ENCODE peak calls at places on chromosomes 11 and 22, in eight cellular contexts. F is glutamatergic neuron; E is fibroblast of pulmonary artery; M is AG10803; L is AG09319; C is B cell; Q is CD4-positive, alpha-beta T cell; D is H9. S is an unnamed sample.

GRCh38 chr11:28760676-28761390 is 652.6 kb downstream of the METTL15 start:
- DNase-seq in F (no peak), E (no peak), M (peak), L (no peak), C (no peak), Q (no peak), D (no peak), S (no peak)

GRCh38 chr22:28976588-28976987 is 85.0 kb downstream of the C22orf31 start:
- DNase-seq in F (no peak), E (peak), M (peak), L (no peak), C (no peak), Q (no peak), D (no peak), S (no peak)

GRCh38 chr11:16001899-16002426 is 354.4 kb downstream of the SOX6 start:
- DNase-seq in F (no peak), E (peak), M (peak), L (peak), C (no peak), Q (no peak), D (no peak), S (no peak)

GRCh38 chr11:88308576-88308975 is 29.0 kb downstream of the CTSC start:
- DNase-seq in F (no peak), E (no peak), M (no peak), L (no peak), C (no peak), Q (no peak), D (peak), S (no peak)

GRCh38 chr22:31133911-31134310 is 6.4 kb downstream of the PLA2G3 start:
- DNase-seq in F (no peak), E (no peak), M (no peak), L (no peak), C (no peak), Q (no peak), D (no peak), S (no peak)

GRCh38 chr11:995752-996420 is 40.6 kb downstream of the MUC6 start:
- DNase-seq in F (peak), E (peak), M (no peak), L (no peak), C (no peak), Q (no peak), D (no peak), S (no peak)

GRCh38 chr11:111939836-111940604 is 2.9 kb downstream of the DIXDC1 start:
- DNase-seq in F (no peak), E (peak), M (peak), L (peak), C (no peak), Q (no peak), D (no peak), S (no peak)

GRCh38 chr11:61914471-61915171 is 2.7 kb downstream of the RAB3IL1 start:
- DNase-seq in F (no peak), E (no peak), M (no peak), L (no peak), C (no peak), Q (no peak), D (no peak), S (no peak)

GRCh38 chr11:72091292-72091691 is 10.6 kb downstream of the LRRC51 start:
- DNase-seq in F (peak), E (peak), M (peak), L (no peak), C (peak), Q (peak), D (peak), S (peak)

GRCh38 chr22:33111491-33111890 is 53.3 kb upstream of the SYN3 start:
- DNase-seq in F (no peak), E (no peak), M (no peak), L (no peak), C (no peak), Q (no peak), D (no peak), S (no peak)

GRCh38 chr11:1476946-1477736 is 9.4 kb downstream of the MOB2 start:
- DNase-seq in F (no peak), E (no peak), M (no peak), L (no peak), C (no peak), Q (no peak), D (no peak), S (no peak)

GRCh38 chr11:63939351-63939920 is 634 bp downstream of the NAA40 start:
- DNase-seq in F (no peak), E (peak), M (no peak), L (no peak), C (no peak), Q (no peak), D (peak), S (no peak)

GRCh38 chr11:118259138-118259537 is 5.0 kb downstream of the MPZL2 start:
- DNase-seq in F (no peak), E (no peak), M (no peak), L (no peak), C (no peak), Q (no peak), D (no peak), S (no peak)

GRCh38 chr11:41498726-41499125 is 39.3 kb upstream of the LRRC4C start:
- DNase-seq in F (no peak), E (peak), M (no peak), L (no peak), C (no peak), Q (no peak), D (no peak), S (no peak)

GRCh38 chr22:29855611-29856181 is 17.6 kb upstream of the ASCC2 start:
- DNase-seq in F (no peak), E (no peak), M (no peak), L (no peak), C (no peak), Q (no peak), D (no peak), S (no peak)

GRCh38 chr11:57568330-57568766 is 876 bp upstream of the UBE2L6 start:
- DNase-seq in F (no peak), E (peak), M (peak), L (peak), C (no peak), Q (peak), D (peak), S (peak)

GRCh38 chr22:25747245-25747944 is 5.4 kb downstream of the MYO18B start:
- DNase-seq in F (no peak), E (peak), M (peak), L (peak), C (no peak), Q (no peak), D (no peak), S (no peak)

GRCh38 chr22:46079093-46079860 is 71.0 kb upstream of the PPARA start:
- DNase-seq in F (peak), E (no peak), M (no peak), L (no peak), C (no peak), Q (no peak), D (no peak), S (no peak)

GRCh38 chr11:76025068-76025467 is 181.2 kb downstream of the WNT11 start:
- DNase-seq in F (no peak), E (peak), M (peak), L (peak), C (no peak), Q (no peak), D (no peak), S (no peak)

GRCh38 chr22:19122752-19123492 is 710 bp upstream of the DGCR2 start:
- DNase-seq in F (peak), E (no peak), M (no peak), L (no peak), C (no peak), Q (no peak), D (no peak), S (no peak)

GRCh38 chr22:49728566-49729271 is 99.0 kb downstream of the BRD1 start:
- DNase-seq in F (no peak), E (no peak), M (no peak), L (no peak), C (no peak), Q (no peak), D (no peak), S (no peak)

GRCh38 chr22:23984430-23984829 is 4.5 kb downstream of the GSTT2 start:
- DNase-seq in F (no peak), E (peak), M (no peak), L (no peak), C (peak), Q (peak), D (no peak), S (no peak)

GRCh38 chr22:25346859-25347751 is 127.7 kb downstream of the CRYBB2 start:
- DNase-seq in F (no peak), E (peak), M (peak), L (no peak), C (no peak), Q (no peak), D (no peak), S (no peak)

GRCh38 chr11:61917357-61918109 is at the start of gene RAB3IL1:
- DNase-seq in F (peak), E (peak), M (peak), L (no peak), C (peak), Q (no peak), D (peak), S (peak)

GRCh38 chr11:14842002-14842401 is 50.0 kb downstream of the CYP2R1 start:
- DNase-seq in F (no peak), E (no peak), M (no peak), L (no peak), C (no peak), Q (no peak), D (no peak), S (no peak)

GRCh38 chr22:50139843-50140415 is 30.6 kb upstream of the PANX2 start:
- DNase-seq in F (no peak), E (peak), M (no peak), L (no peak), C (no peak), Q (no peak), D (no peak), S (no peak)

GRCh38 chr22:46137218-46137766 is 13.0 kb upstream of the PPARA start:
- DNase-seq in F (no peak), E (no peak), M (no peak), L (no peak), C (no peak), Q (no peak), D (no peak), S (no peak)

GRCh38 chr11:33266418-33267215 is 9.4 kb downstream of the HIPK3 start:
- DNase-seq in F (no peak), E (peak), M (peak), L (peak), C (no peak), Q (no peak), D (no peak), S (no peak)

GRCh38 chr22:35900483-35901168 is 128.0 kb downstream of the RBFOX2 start:
- DNase-seq in F (no peak), E (peak), M (peak), L (no peak), C (no peak), Q (no peak), D (no peak), S (peak)

GRCh38 chr11:113073290-113073953 is 112.2 kb downstream of the NCAM1 start:
- DNase-seq in F (no peak), E (no peak), M (peak), L (no peak), C (no peak), Q (no peak), D (no peak), S (no peak)

GRCh38 chr11:12724301-12725046 is 50.3 kb downstream of the TEAD1 start:
- DNase-seq in F (no peak), E (peak), M (peak), L (peak), C (no peak), Q (no peak), D (peak), S (no peak)

GRCh38 chr11:68796779-68797178 is 44.9 kb downstream of the CPT1A start:
- DNase-seq in F (no peak), E (no peak), M (no peak), L (no peak), C (no peak), Q (no peak), D (no peak), S (no peak)

GRCh38 chr11:62976109-62976508 is 8.7 kb downstream of the SLC22A6 start:
- DNase-seq in F (no peak), E (no peak), M (no peak), L (no peak), C (no peak), Q (no peak), D (no peak), S (no peak)

GRCh38 chr11:14054708-14055107 is 92.2 kb downstream of the SPON1 start:
- DNase-seq in F (no peak), E (no peak), M (peak), L (peak), C (no peak), Q (no peak), D (no peak), S (peak)

GRCh38 chr11:2914475-2915195 is 14.6 kb downstream of the PHLDA2 start:
- DNase-seq in F (no peak), E (no peak), M (no peak), L (no peak), C (peak), Q (no peak), D (no peak), S (no peak)

GRCh38 chr22:19470010-19470409 is 9.0 kb downstream of the UFD1 start:
- DNase-seq in F (no peak), E (no peak), M (no peak), L (no peak), C (no peak), Q (no peak), D (no peak), S (no peak)

GRCh38 chr11:46391578-46392420 is at the start of gene CHRM4:
- DNase-seq in F (peak), E (peak), M (no peak), L (no peak), C (peak), Q (no peak), D (peak), S (peak)

GRCh38 chr22:18966748-18967147 is 30.7 kb upstream of the PRODH start:
- DNase-seq in F (no peak), E (no peak), M (no peak), L (no peak), C (no peak), Q (no peak), D (no peak), S (no peak)

GRCh38 chr22:43669190-43669589 is 142.9 kb downstream of the EFCAB6 start:
- DNase-seq in F (no peak), E (no peak), M (no peak), L (no peak), C (no peak), Q (no peak), D (no peak), S (no peak)
- TF ChIP-seq CTCF in F (no peak), E (no peak), M (no peak), L (no peak), C (no peak), Q (no peak), D (no peak), S (no peak)

GRCh38 chr11:129460714-129461113 is 85.1 kb downstream of the BARX2 start:
- DNase-seq in F (no peak), E (no peak), M (no peak), L (no peak), C (no peak), Q (no peak), D (no peak), S (no peak)
- TF ChIP-seq CTCF in F (no peak), E (no peak), M (no peak), L (no peak), C (no peak), Q (no peak), D (no peak), S (no peak)

GRCh38 chr11:66581261-66581660 is 11.6 kb downstream of the CCDC87 start:
- DNase-seq in F (no peak), E (no peak), M (no peak), L (no peak), C (no peak), Q (no peak), D (no peak), S (no peak)

GRCh38 chr11:66580803-66581202 is 12.1 kb downstream of the CCDC87 start:
- DNase-seq in F (no peak), E (peak), M (no peak), L (no peak), C (no peak), Q (no peak), D (no peak), S (no peak)

DNA sequence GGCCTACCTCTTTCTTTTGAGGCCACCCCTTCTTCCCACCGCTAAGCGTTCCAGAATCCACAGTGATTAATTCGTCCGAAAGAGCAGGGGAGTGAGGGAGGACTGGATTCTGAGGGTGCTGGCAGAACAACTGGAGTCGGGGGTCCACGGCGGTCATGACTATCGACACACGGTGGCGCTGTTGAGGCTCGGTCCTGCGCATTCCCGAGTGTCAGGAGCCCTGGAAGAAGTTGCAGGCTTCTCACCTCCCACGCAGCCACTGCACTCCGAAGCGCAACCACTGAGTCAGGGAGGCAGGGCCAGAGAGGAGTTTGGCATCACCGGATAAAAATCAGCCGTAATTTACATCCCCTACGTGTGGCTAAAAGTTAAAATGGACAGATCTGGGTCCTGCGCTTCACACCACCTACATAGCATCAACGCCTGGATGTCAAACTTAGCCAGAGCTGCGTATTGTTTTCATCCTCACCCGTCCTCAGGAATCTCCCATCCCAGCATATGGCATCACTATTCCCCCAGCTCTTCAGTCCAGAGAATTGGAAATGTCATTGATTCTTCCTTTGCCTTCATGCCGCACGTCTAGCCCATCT is 10.7 kb upstream of the CTSF start:
- DNase-seq in F (peak), E (peak), M (peak), L (peak), C (peak), Q (peak), D (peak), S (peak)
- TF ChIP-seq CTCF in F (peak), E (peak), M (peak), L (peak), C (peak), Q (peak), D (peak), S (peak)

GRCh38 chr11:134272381-134273316 is 3.5 kb upstream of the GLB1L3 start:
- DNase-seq in F (peak), E (peak), M (peak), L (no peak), C (no peak), Q (no peak), D (peak), S (no peak)

GRCh38 chr11:134267966-134268365 is 8.2 kb upstream of the GLB1L3 start:
- DNase-seq in F (no peak), E (no peak), M (no peak), L (no peak), C (no peak), Q (no peak), D (no peak), S (no peak)

GRCh38 chr11:134271978-134272377 is 4.2 kb upstream of the GLB1L3 start:
- DNase-seq in F (no peak), E (no peak), M (no peak), L (no peak), C (no peak), Q (no peak), D (no peak), S (no peak)

GRCh38 chr11:134267466-134267865 is 8.7 kb upstream of the GLB1L3 start:
- DNase-seq in F (no peak), E (no peak), M (no peak), L (no peak), C (no peak), Q (no peak), D (no peak), S (no peak)

DNA sequence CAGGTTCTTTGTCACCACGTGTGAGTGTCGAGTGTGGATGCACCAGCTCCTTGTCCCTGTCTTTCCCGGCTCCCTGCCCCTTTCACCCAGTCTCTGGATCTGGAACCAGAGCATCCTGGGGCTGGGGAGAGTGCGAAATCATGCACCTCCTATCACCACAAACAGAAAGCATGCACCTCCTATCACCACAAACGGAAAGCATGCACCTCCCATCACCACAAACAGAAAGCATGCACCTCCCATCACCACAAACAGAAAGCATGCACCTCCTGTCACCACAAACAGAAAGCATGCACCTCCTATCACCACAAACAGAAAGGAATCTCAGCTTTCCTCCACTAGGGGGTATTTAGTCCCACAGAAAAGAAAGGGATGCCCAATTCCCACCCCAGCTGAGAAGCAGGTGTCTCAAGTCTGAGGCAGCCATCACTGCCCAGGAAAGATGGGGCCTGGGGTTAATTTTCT is 5.9 kb upstream of the GLB1L3 start:
- DNase-seq in F (no peak), E (no peak), M (peak), L (no peak), C (no peak), Q (peak), D (peak), S (peak)
- TF ChIP-seq CTCF in F (peak), E (peak), M (peak), L (no peak), C (no peak), Q (peak), D (peak), S (no peak)

GRCh38 chr11:67645521-67646457 is 4.7 kb downstream of the ACY3 start:
- DNase-seq in F (no peak), E (no peak), M (no peak), L (no peak), C (peak), Q (no peak), D (peak), S (peak)

GRCh38 chr11:67646535-67647336 is 3.8 kb downstream of the ACY3 start:
- DNase-seq in F (no peak), E (no peak), M (no peak), L (no peak), C (peak), Q (no peak), D (peak), S (peak)

GRCh38 chr11:67644042-67644441 is 4.5 kb upstream of the TBX10 start:
- DNase-seq in F (no peak), E (peak), M (no peak), L (no peak), C (peak), Q (no peak), D (peak), S (no peak)

GRCh38 chr11:67642490-67643120 is 3.0 kb upstream of the TBX10 start:
- DNase-seq in F (no peak), E (no peak), M (no peak), L (no peak), C (peak), Q (no peak), D (no peak), S (no peak)

GRCh38 chr11:67644472-67645418 is 5.2 kb upstream of the TBX10 start:
- DNase-seq in F (no peak), E (no peak), M (no peak), L (no peak), C (peak), Q (no peak), D (peak), S (peak)
- TF ChIP-seq CTCF in F (no peak), E (no peak), M (no peak), L (no peak), C (no peak), Q (no peak), D (no peak), S (no peak)

GRCh38 chr11:45089845-45090499 is 56.5 kb upstream of the PRDM11 start:
- DNase-seq in F (no peak), E (peak), M (peak), L (peak), C (no peak), Q (no peak), D (peak), S (peak)
- TF ChIP-seq CTCF in F (no peak), E (peak), M (peak), L (peak), C (no peak), Q (no peak), D (peak), S (no peak)

DNA sequence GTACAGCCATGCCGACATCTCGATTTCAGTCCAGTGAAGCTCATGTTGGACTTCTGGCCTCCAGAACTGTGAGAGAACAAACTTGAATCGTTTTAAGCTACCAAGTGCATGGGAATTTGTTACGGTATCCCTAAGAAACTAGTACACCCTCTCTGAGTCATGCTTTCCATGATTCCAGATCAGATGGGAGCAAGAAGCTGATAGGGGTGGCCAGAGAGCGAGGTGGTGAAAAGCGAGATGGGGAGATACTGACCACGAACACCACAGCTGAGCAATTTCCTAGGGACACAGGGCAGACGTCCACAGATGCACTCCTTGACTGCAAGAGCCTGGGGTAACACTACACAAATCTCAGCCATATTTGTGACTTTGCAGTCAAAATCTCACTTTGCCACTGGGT is 22.7 kb upstream of the RCN1 start:
- DNase-seq in F (no peak), E (no peak), M (peak), L (no peak), C (no peak), Q (no peak), D (no peak), S (no peak)
- TF ChIP-seq CTCF in F (no peak), E (no peak), M (no peak), L (no peak), C (no peak), Q (no peak), D (no peak), S (no peak)

S was measured in activated CD8-positive, alpha-beta T cell treated with anti-CD3 and anti-CD28 coated beads for 36 hours.